ENCODE peak calls at places on chromosomes 2 and 18, in ten cellular contexts. V is GM23338, H is endothelial cell of umbilical vein, Z is K562, W is DND-41, B is A673, I is hepatocyte, E is PC-3, D is PC-9, S is astrocyte. C is an unnamed sample.

GRCh38 chr18:23523429-23524212 is 20.3 kb downstream of the RMC1 start:
- DNase-seq in H (no peak), S (peak; percentile 56), V (no peak), Z (no peak), D (no peak), E (peak; percentile 78), I (no peak), W (no peak), B (no peak), C (no peak)

GRCh38 chr2:140747097-140747496 is 1383.7 kb downstream of the LRP1B start:
- DNase-seq in Z (no peak), H (no peak), B (no peak), W (no peak), D (no peak), V (peak; percentile 36), S (no peak), E (no peak), I (no peak), C (no peak)

GRCh38 chr2:27756091-27756490 is 15.4 kb upstream of the MRPL33 start:
- DNase-seq in W (no peak), S (no peak), H (no peak), V (no peak), B (no peak), D (no peak), E (no peak), I (no peak), Z (no peak), C (no peak)

GRCh38 chr2:20592106-20593071 is 58.5 kb downstream of the HS1BP3 start:
- DNase-seq in E (no peak), W (no peak), D (no peak), S (no peak), I (no peak), V (peak; percentile 38), Z (peak; percentile 43), B (no peak), H (no peak), C (no peak)

GRCh38 chr2:189899101-189899500 is 114.9 kb downstream of the PMS1 start:
- DNase-seq in H (no peak), V (no peak), S (no peak), Z (no peak), B (no peak), E (peak; percentile 52), W (no peak), I (no peak), D (no peak), C (no peak)

GRCh38 chr18:38611036-38611964 is 1045.7 kb upstream of the CELF4 start:
- DNase-seq in V (no peak), D (no peak), S (no peak), W (peak; percentile 37), B (no peak), H (no peak), E (no peak), Z (no peak), I (no peak), C (no peak)

GRCh38 chr18:8756571-8756970 is 51.2 kb downstream of the MTCL1 start:
- DNase-seq in H (no peak), W (no peak), Z (no peak), E (no peak), I (no peak), S (peak; percentile 36), V (no peak), D (no peak), B (no peak), C (no peak)

GRCh38 chr2:182144780-182145170 is 159.1 kb downstream of the PPP1R1C start:
- DNase-seq in V (no peak), E (no peak), S (peak; percentile 39), B (peak; percentile 21), Z (no peak), H (peak; percentile 84), I (no peak), W (no peak), D (no peak), C (no peak)

GRCh38 chr2:219748673-219749570 is 121.5 kb downstream of the SLC4A3 start:
- DNase-seq in D (no peak), I (no peak), S (no peak), E (no peak), W (no peak), B (peak; percentile 92), Z (no peak), V (no peak), H (no peak), C (no peak)

GRCh38 chr18:46301571-46301970 is 197.4 kb downstream of the HAUS1 start:
- DNase-seq in I (no peak), Z (no peak), B (no peak), E (no peak), V (no peak), W (no peak), H (no peak), S (no peak), D (no peak), C (no peak)

GRCh38 chr2:195824478-195824877 is 167.5 kb downstream of the SLC39A10 start:
- DNase-seq in I (no peak), D (no peak), V (no peak), E (peak; percentile 29), S (no peak), B (no peak), H (no peak), W (no peak), Z (no peak), C (no peak)

GRCh38 chr2:189927823-189928222 is 134.7 kb downstream of the MSTN start:
- DNase-seq in E (no peak), S (no peak), V (no peak), Z (no peak), B (no peak), H (no peak), I (no peak), D (no peak), W (no peak), C (no peak)

GRCh38 chr2:20621366-20622295 is 29.3 kb downstream of the HS1BP3 start:
- DNase-seq in D (no peak), Z (no peak), I (no peak), V (no peak), E (no peak), H (no peak), S (no peak), B (no peak), W (no peak), C (no peak)

GRCh38 chr2:135259116-135259515 is 207.0 kb downstream of the RAB3GAP1 start:
- DNase-seq in I (no peak), D (no peak), W (no peak), B (no peak), E (no peak), S (no peak), Z (no peak), V (no peak), H (no peak), C (peak; percentile 51)
- TF ChIP-seq EZH2 in I (no peak), D (no peak), W (no peak), B (no peak), E (no peak), S (no peak), Z (no peak), V (no peak), H (no peak), C (no peak)

GRCh38 chr2:128185576-128185975 is 94.6 kb downstream of the UGGT1 start:
- DNase-seq in I (no peak), D (no peak), S (no peak), E (no peak), V (no peak), H (no peak), W (no peak), B (no peak), Z (no peak), C (no peak)
- H3K36me3 ChIP-seq in I (no peaks in the 10 kb centered on the region), D (peaks cover 47% of the 10 kb centered on the region), S (peaks cover 28% of the 10 kb centered on the region), E (peaks cover 54% of the 10 kb centered on the region), V (peaks cover 30% of the 10 kb centered on the region), H (peaks cover 21% of the 10 kb centered on the region), W (peaks cover 92% of the 10 kb centered on the region), B (peaks cover 46% of the 10 kb centered on the region), Z (peaks cover 85% of the 10 kb centered on the region), C (peaks cover 74% of the 10 kb centered on the region)

DNA sequence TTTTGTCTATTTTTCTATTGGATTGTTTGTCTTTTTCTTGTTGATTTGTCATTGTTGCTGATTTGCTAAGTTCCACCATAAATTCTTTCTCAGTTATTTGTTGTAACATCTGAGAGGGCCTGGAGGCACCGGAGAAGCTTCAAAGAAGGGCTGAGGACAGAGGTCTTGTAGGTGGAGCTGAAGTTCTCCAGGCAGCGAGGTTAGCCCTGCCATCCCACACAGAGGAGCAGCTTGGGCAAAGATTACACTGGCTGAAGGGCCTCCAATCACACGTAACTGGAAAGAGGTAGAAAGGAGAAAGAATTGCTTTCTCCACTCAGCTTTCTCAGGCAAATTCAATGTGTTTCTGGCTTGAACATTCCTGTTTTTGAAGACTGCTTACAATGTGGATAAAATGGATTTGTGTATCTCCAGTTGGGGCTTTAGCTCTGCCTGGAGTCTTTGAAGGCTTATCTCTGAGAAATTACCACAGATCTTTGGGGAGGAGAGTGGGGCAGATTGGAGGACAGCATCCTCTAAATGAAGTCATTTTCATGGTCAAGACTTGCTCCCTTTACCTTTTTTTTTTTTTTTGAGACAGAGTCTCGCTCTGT is 21.1 kb upstream of the EMILIN2 start:
- DNase-seq in D (no peak), Z (no peak), H (no peak), S (no peak), B (no peak), E (no peak), V (no peak), W (no peak), I (peak; percentile 26), C (no peak)
- TF ChIP-seq EZH2 in D (no peak), Z (no peak), H (no peak), S (no peak), B (no peak), E (no peak), V (no peak), W (no peak), I (no peak), C (no peak)

GRCh38 chr18:2914185-2914584 is 67.4 kb downstream of the EMILIN2 start:
- DNase-seq in I (no peak), Z (no peak), V (no peak), B (no peak), D (no peak), H (no peak), S (no peak), W (no peak), E (no peak), C (no peak)

GRCh38 chr18:2913398-2914005 is 66.7 kb downstream of the EMILIN2 start:
- DNase-seq in E (no peak), I (no peak), B (no peak), Z (no peak), D (no peak), S (no peak), H (no peak), W (no peak), V (no peak), C (no peak)

GRCh38 chr18:2912357-2913299 is 65.8 kb downstream of the EMILIN2 start:
- DNase-seq in D (no peak), Z (no peak), V (peak; percentile 23), H (no peak), S (no peak), E (no peak), I (no peak), B (no peak), W (no peak), C (no peak)

GRCh38 chr18:2916184-2916583 is 69.4 kb downstream of the EMILIN2 start:
- DNase-seq in W (no peak), B (no peak), I (no peak), E (no peak), Z (no peak), S (no peak), H (no peak), D (no peak), V (peak; percentile 80), C (no peak)

DNA sequence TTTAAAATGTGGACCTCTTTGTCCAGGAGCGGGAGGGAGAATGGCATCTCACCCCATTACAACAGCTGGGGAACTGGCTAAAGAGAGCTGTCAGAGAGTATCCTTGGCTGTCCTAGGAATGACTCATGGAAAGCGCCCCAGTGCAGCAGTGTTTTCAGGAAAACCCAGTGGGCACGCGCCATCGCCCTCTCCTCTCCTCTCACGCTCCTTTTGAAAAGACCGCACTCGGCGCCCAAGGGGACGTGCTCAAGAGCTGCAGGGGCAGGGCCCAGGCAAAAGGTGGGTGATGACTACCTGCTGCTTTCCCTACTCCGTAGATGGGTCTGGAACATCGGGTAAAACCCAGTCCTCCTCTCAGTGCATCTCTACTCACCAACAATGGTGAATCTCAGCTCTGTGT is 68.0 kb downstream of the EMILIN2 start:
- DNase-seq in W (no peak), B (no peak), V (no peak), D (no peak), Z (no peak), I (no peak), S (no peak), E (no peak), H (no peak), C (no peak)
- H3K36me3 ChIP-seq in W (peaks cover 82% of the 10 kb centered on the region), B (peaks cover 57% of the 10 kb centered on the region), V (no peaks in the 10 kb centered on the region), D (no peaks in the 10 kb centered on the region), Z (peaks cover 34% of the 10 kb centered on the region), I (no peaks in the 10 kb centered on the region), S (peaks cover 15% of the 10 kb centered on the region), E (peaks cover 7% of the 10 kb centered on the region), H (peaks cover 2% of the 10 kb centered on the region), C (peaks cover 12% of the 10 kb centered on the region)